ENCODE peak calls at places on chromosome 9, in four cellular contexts. J is body of pancreas; B is upper lobe of right lung; G is CD8-positive, alpha-beta T cell. D is an unnamed sample.

GRCh38 chr9:85208666-85209065 is 533.1 kb downstream of the AGTPBP1 start:
- DNase-seq in J (no peak), B (no peak), G (no peak), D (no peak)

GRCh38 chr9:86598411-86599239 is 244.4 kb upstream of the TUT7 start:
- DNase-seq in J (no peak), B (no peak), G (no peak), D (no peak)

GRCh38 chr9:109602987-109603386 is 104.9 kb upstream of the PTPN3 start:
- DNase-seq in J (no peak), B (no peak), G (no peak), D (no peak)

GRCh38 chr9:98838155-98838904 is 30.9 kb downstream of the GALNT12 start:
- DNase-seq in J (no peak), B (no peak), G (no peak), D (peak)

GRCh38 chr9:21831841-21832509 is 29.5 kb downstream of the MTAP start:
- DNase-seq in J (no peak), B (no peak), G (no peak), D (no peak)

GRCh38 chr9:93673844-93674334 is 97.5 kb downstream of the PHF2 start:
- DNase-seq in J (no peak), B (peak), G (no peak), D (no peak)

GRCh38 chr9:12266758-12267157 is 426.4 kb upstream of the TYRP1 start:
- DNase-seq in J (no peak), B (no peak), G (no peak), D (no peak)

GRCh38 chr9:136625101-136626065 is 37.3 kb upstream of the EGFL7 start:
- DNase-seq in J (peak), B (peak), G (no peak), D (peak)

GRCh38 chr9:24459898-24460297 is 85.8 kb downstream of the IZUMO3 start:
- DNase-seq in J (no peak), B (no peak), G (no peak), D (no peak)

GRCh38 chr9:74760031-74760700 is 127.6 kb downstream of the TRPM6 start:
- DNase-seq in J (no peak), B (no peak), G (no peak), D (no peak)

DNA sequence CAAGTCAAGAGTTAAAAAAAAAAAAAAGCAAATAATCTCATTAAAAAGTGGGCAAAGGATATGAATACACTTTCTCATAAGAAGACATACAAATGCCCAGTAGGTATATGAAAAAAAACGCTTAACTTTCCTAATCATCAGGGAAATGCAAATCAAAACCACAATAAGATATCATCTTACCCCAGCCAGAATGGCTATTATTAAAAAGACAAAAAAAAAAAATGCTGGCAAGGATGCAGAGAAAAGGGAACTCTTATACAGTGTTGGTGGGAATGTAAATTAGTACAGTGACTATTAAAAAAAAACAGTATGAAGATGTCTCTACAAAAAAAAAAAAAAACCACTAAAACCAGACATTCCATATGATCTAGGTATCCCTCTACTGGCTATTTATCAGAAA is 79.4 kb downstream of the LPAR1 start:
- DNase-seq in J (no peak), B (no peak), G (no peak), D (no peak)
- H3K4me3 ChIP-seq in J (no peak), B (no peak), G (no peak), D (no peak)

GRCh38 chr9:34256104-34256503 is 73.0 kb downstream of the KIF24 start:
- DNase-seq in J (no peak), B (no peak), G (no peak), D (no peak)
- TF ChIP-seq CTCF in J (no peak), B (peak), G (no peak), D (no peak)

DNA sequence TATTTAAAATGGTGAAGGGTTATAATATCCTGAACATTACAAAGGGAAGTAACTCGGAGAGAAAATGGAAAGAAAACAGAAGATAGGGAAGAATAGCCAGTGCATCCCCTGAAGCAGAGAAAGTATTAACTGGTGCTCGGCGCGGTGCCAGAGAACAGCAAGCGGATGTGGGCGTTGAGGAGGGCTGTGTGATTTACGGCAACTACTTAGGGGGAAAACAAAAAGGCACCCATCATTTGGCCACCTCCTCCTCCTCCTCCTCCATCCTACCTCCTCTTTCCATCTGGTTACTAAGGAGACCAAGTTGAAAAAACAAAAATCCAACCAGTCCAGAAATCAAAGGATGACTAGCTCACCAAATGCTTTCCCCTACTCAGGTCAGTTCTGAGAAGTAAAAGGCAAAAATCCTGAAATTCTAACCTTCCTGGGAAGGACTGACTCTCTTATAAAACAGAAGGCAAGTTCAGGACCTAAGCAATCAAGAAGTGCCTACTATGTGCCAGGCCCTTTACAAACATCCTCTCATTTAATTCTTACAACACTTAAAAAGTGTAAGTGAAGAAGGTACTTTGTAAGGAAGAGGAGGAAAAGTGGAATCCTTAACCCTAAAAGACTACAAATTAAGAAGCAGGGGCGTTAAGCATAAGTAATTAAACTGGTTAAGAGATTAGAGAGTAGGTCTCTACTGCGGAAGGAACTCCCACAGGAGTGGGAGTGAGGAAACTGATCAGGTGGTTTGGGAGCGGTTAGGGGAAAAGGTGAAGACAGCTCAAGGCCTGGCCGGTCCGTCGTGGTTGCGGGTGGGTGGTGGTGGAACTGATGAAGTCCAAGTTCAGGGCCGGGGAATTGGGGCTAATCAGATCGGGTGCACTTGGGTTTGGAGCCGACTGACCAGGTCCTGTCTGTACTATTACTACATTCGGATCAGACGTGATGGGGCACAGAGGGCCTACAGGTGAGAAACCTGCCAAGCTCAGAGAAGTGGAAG is 1.0 kb downstream of the MED27 start:
- DNase-seq in J (peak), B (no peak), G (no peak), D (peak)
- H3K27ac ChIP-seq in J (peak), B (peak), G (peak), D (peak)

GRCh38 chr9:114691956-114692295 is 9.9 kb upstream of the TEX48 start:
- DNase-seq in J (no peak), B (no peak), G (no peak), D (no peak)
- H3K4me3 ChIP-seq in J (no peak), B (no peak), G (no peak), D (no peak)

GRCh38 chr9:80147866-80148265 is 576.1 kb downstream of the TLE4 start:
- DNase-seq in J (no peak), B (no peak), G (no peak), D (no peak)

GRCh38 chr9:80143899-80144298 is 572.1 kb downstream of the TLE4 start:
- DNase-seq in J (no peak), B (no peak), G (no peak), D (no peak)

GRCh38 chr9:80144856-80145255 is 573.1 kb downstream of the TLE4 start:
- DNase-seq in J (no peak), B (no peak), G (no peak), D (no peak)

GRCh38 chr9:80146466-80146865 is 574.7 kb downstream of the TLE4 start:
- DNase-seq in J (no peak), B (no peak), G (no peak), D (no peak)
- TF ChIP-seq CTCF in J (no peak), B (peak), G (no peak), D (no peak)

GRCh38 chr9:97556036-97556720 is 54.7 kb downstream of the TMOD1 start:
- DNase-seq in J (no peak), B (peak), G (no peak), D (no peak)
- H3K27ac ChIP-seq in J (no peak), B (peak), G (no peak), D (peak)

DNA sequence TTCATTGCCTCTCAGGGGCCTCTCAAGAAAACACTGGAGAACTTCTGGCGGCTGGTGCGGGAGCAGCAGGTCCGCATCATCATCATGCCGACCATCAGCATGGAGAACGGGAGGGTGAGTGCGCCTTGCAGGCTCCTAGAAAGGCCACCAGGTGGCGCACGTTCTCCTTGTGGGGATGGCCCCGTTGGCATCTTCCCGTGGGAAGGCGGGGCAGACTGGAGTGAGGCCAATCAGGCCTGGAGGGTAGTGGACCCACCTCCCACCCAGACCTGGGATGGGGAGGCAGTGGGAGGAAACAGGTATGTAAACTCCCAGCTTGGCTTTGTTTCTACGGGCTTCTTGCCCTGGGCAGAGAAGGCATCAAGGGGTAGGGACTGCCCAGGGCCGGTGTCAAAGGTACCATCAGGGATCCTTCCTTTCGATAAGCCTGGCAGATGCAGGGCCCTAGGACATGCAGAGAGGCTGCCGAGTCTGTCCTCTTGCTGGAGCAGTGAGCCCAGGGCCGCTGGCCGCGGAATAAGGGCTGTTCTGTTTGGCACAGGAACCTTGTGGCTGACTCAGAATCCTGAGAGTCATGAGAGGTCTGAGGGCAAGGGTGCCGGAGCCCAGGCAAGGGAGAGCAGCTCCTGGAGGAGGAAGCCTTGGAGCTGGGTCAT is 18.9 kb upstream of the SPTLC1 start:
- DNase-seq in J (peak), B (peak), G (peak), D (peak)
- H3K4me3 ChIP-seq in J (no peak), B (no peak), G (no peak), D (no peak)

GRCh38 chr9:115596743-115597080 is 478.8 kb upstream of the TNC start:
- DNase-seq in J (no peak), B (no peak), G (no peak), D (no peak)

GRCh38 chr9:115594551-115594950 is 476.6 kb upstream of the TNC start:
- DNase-seq in J (no peak), B (no peak), G (no peak), D (no peak)

GRCh38 chr9:115593587-115594091 is 475.7 kb upstream of the TNC start:
- DNase-seq in J (peak), B (no peak), G (no peak), D (peak)

GRCh38 chr9:115597330-115597729 is 479.4 kb upstream of the TNC start:
- DNase-seq in J (no peak), B (no peak), G (no peak), D (no peak)

GRCh38 chr9:115595951-115596742 is 478.2 kb upstream of the TNC start:
- DNase-seq in J (no peak), B (no peak), G (no peak), D (no peak)
- TF ChIP-seq CTCF in J (no peak), B (no peak), G (no peak), D (no peak)

DNA sequence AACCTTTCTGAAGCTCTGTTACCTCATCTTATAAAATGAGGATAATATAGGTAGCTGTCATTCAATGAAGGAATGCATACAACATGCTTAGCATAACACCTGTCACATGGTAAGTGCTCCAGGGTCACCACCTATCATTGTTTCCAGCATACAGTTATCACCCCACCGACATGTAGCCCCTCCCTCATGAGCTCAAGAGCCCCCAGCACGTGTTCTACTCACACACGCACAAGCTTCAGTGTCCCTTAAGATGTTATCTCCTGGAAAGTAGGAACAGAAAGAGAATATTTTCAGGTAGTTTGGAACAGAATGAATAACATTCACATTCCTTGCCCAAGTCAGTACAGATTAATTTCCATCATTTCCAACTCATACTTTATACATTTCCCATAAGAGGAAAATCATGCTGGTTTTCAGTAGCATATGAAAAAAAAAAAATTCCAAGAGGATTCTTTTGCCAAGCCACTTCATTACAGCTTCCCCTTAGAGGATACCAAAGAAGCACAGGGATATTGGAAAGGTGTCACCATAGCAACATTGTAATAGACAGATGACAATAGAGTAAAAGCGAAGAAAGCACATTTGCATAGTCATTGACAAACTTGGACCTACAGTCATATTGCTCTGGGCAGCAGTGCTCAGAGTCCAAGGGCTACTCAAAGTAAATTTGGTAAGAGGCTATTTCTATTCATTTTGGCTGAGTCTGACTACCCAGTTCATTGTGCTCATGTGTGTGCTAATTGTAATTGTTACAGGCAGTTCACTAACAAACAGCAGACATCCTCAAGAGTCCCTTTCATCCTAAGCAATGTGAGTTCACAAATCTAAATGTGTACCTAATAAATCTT is 1.5 kb upstream of the MOB3B start:
- DNase-seq in J (no peak), B (no peak), G (no peak), D (no peak)
- H3K27ac ChIP-seq in J (no peak), B (no peak), G (no peak), D (no peak)